ENCODE peak calls at places on chromosomes 3 and 15, in four cellular contexts. U, C, G and D are unnamed samples.

GRCh38 chr15:65032823-65033537 is 3.5 kb upstream of the MTFMT start:
- DNase-seq in U (no peak), C (peak), G (no peak), D (no peak)

GRCh38 chr3:112610121-112610520 is 30.8 kb downstream of the CCDC80 start:
- DNase-seq in U (peak), C (no peak), G (no peak), D (no peak)

GRCh38 chr3:1766384-1766783 is 332.3 kb upstream of the CNTN4 start:
- DNase-seq in U (no peak), C (no peak), G (no peak), D (no peak)

GRCh38 chr15:84715442-84716035 is 400 bp downstream of the SEC11A start:
- DNase-seq in U (no peak), C (no peak), G (no peak), D (peak)

GRCh38 chr15:32844118-32844711 is 126.4 kb downstream of the GREM1 start:
- DNase-seq in U (no peak), C (no peak), G (no peak), D (no peak)

GRCh38 chr3:167787440-167787839 is 51.9 kb downstream of the SERPINI1 start:
- DNase-seq in U (no peak), C (no peak), G (no peak), D (no peak)

GRCh38 chr15:99207672-99208071 is 41.7 kb downstream of the TTC23 start:
- DNase-seq in U (no peak), C (no peak), G (no peak), D (no peak)

GRCh38 chr3:64730651-64731050 is 42.9 kb upstream of the ADAMTS9 start:
- DNase-seq in U (no peak), C (no peak), G (no peak), D (no peak)

GRCh38 chr3:64058592-64058991 is 35.3 kb upstream of the PSMD6 start:
- DNase-seq in U (no peak), C (no peak), G (no peak), D (no peak)

GRCh38 chr3:10939556-10939955 is 53.0 kb upstream of the SLC6A1 start:
- DNase-seq in U (no peak), C (no peak), G (no peak), D (no peak)

GRCh38 chr3:83684199-83684598 is 1274.6 kb upstream of the CADM2 start:
- DNase-seq in U (no peak), C (no peak), G (no peak), D (no peak)

GRCh38 chr3:112781611-112782010 is 65.1 kb downstream of the CD200R1L start:
- DNase-seq in U (no peak), C (no peak), G (no peak), D (no peak)

GRCh38 chr3:12458901-12459300 is 25.4 kb upstream of the TSEN2 start:
- DNase-seq in U (no peak), C (no peak), G (no peak), D (no peak)

GRCh38 chr3:194573680-194574437 is 59.4 kb downstream of the TMEM44 start:
- DNase-seq in U (no peak), C (no peak), G (no peak), D (no peak)

GRCh38 chr3:40398346-40398745 is 11.4 kb downstream of the ENTPD3 start:
- DNase-seq in U (no peak), C (no peak), G (no peak), D (no peak)

GRCh38 chr3:34078418-34078817 is 280.0 kb downstream of the PDCD6IP start:
- DNase-seq in U (no peak), C (no peak), G (no peak), D (no peak)

GRCh38 chr3:99529265-99529664 is 109.1 kb upstream of the COL8A1 start:
- DNase-seq in U (no peak), C (no peak), G (no peak), D (no peak)

GRCh38 chr3:37751967-37752660 is 109.6 kb upstream of the CTDSPL start:
- DNase-seq in U (no peak), C (no peak), G (no peak), D (no peak)

GRCh38 chr15:90184119-90184785 is 16.9 kb upstream of the SEMA4B start:
- DNase-seq in U (peak), C (peak), G (no peak), D (no peak)

GRCh38 chr3:159669753-159670152 is 318.9 kb upstream of the IL12A start:
- DNase-seq in U (no peak), C (no peak), G (no peak), D (no peak)

GRCh38 chr15:64739216-64739976 is 36.0 kb downstream of the RBPMS2 start:
- DNase-seq in U (no peak), C (no peak), G (no peak), D (no peak)

GRCh38 chr3:110754207-110754916 is 317.3 kb upstream of the NECTIN3 start:
- DNase-seq in U (no peak), C (no peak), G (no peak), D (no peak)

GRCh38 chr3:39990532-39990931 is 181.1 kb downstream of the MYRIP start:
- DNase-seq in U (no peak), C (no peak), G (no peak), D (no peak)

GRCh38 chr3:62098646-62099365 is 274.5 kb downstream of the FEZF2 start:
- DNase-seq in U (no peak), C (no peak), G (no peak), D (no peak)

GRCh38 chr3:182735672-182736071 is 57.6 kb upstream of the ATP11B start:
- DNase-seq in U (no peak), C (no peak), G (no peak), D (no peak)

GRCh38 chr15:97085806-97086205 is 755.3 kb downstream of the NR2F2 start:
- DNase-seq in U (no peak), C (no peak), G (no peak), D (no peak)

GRCh38 chr3:50373146-50373864 is 14.0 kb upstream of the TMEM115 start:
- DNase-seq in U (no peak), C (no peak), G (no peak), D (no peak)

GRCh38 chr3:50374363-50375108 is 15.2 kb upstream of the TMEM115 start:
- DNase-seq in U (no peak), C (no peak), G (no peak), D (no peak)

GRCh38 chr3:50373865-50374188 is 14.5 kb upstream of the TMEM115 start:
- DNase-seq in U (no peak), C (no peak), G (no peak), D (no peak)

GRCh38 chr3:50378024-50378423 is 18.7 kb upstream of the TMEM115 start:
- DNase-seq in U (no peak), C (no peak), G (no peak), D (no peak)

GRCh38 chr3:50375200-50375931 is 16.0 kb upstream of the TMEM115 start:
- DNase-seq in U (no peak), C (no peak), G (no peak), D (no peak)
- TF ChIP-seq CTCF in U (peak), C (no peak), G (no peak), D (no peak)

GRCh38 chr15:26866298-26867198 is at the start of gene GABRA5:
- DNase-seq in U (no peak), C (no peak), G (no peak), D (peak)
- TF ChIP-seq CTCF in U (peak), C (no peak), G (peak), D (peak)

DNA sequence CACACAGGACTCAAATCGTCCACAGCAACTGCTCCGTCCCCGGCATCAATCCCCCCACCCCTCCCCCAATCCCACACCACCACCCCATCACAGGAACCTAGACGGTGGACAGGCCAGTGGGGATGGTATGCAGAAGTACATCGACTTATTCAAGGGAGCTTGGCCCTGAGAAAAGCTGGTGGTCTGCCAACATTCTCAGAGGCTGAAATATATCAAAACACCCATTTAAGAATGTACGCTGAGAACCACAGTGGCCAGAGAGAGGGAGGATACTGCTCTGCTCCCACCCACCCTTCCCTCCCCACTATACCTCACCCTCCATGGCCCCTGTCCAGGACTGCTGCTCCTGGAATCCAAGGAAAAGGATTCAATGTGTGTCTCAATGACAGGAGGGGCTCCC is 12.4 kb upstream of the USP3 start:
- DNase-seq in U (no peak), C (no peak), G (peak), D (no peak)
- TF ChIP-seq CTCF in U (no peak), C (no peak), G (no peak), D (no peak)

DNA sequence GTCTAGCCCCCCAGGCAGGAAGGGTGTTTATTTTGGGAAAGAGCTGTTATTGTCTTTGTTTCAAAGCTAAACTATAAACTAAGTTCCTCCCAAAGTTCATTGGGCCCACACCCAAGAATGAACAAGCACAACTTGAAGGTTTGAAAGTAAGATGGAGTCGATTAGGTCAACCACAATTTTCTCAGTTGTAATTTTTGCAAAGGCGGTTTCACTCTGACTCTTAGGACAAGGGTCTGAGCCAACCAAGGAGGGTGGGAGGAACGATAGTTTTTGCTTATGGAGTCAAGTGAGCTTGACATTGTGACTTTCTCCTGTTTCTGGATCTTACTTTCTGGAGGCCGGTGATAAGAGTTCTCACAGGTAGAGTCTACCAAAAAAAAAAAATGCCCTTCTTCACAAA is 5.8 kb upstream of the ZNF770 start:
- DNase-seq in U (no peak), C (no peak), G (no peak), D (no peak)
- TF ChIP-seq CTCF in U (no peak), C (no peak), G (no peak), D (no peak)